ENCODE peak calls at places on chromosomes 13 and 19, in eight cellular contexts. R is hepatocyte, J is endodermal cell, C is left ventricle myocardium inferior, V is neural progenitor cell, F is A549, M is aorta, Q is tibial nerve. L is an unnamed sample.

GRCh38 chr13:42071667-42072419 is 23.4 kb downstream of the DGKH start:
- DNase-seq in F (peak; percentile 6), M (no peak), V (no peak), J (no peak), Q (no peak), R (no peak), C (no peak), L (no peak)

GRCh38 chr19:42293539-42293938 is 8.4 kb upstream of the PRR19 start:
- DNase-seq in Q (no peak), V (peak; percentile 29), C (no peak), F (no peak), M (peak; percentile 48), J (peak; percentile 71), R (no peak), L (no peak)

GRCh38 chr13:112708560-112709240 is 18.9 kb downstream of the ATP11A start:
- DNase-seq in R (no peak), Q (no peak), C (no peak), M (no peak), F (no peak), J (no peak), V (no peak), L (no peak)

GRCh38 chr13:48938308-48938943 is 37.3 kb upstream of the FNDC3A start:
- DNase-seq in M (no peak), C (no peak), F (no peak), J (no peak), R (no peak), Q (no peak), V (no peak), L (no peak)

GRCh38 chr13:28522871-28523270 is 27.9 kb upstream of the FLT1 start:
- DNase-seq in Q (no peak), R (no peak), V (no peak), M (no peak), F (no peak), C (no peak), J (no peak), L (no peak)

GRCh38 chr19:17243854-17244617 is 1.7 kb downstream of the NR2F6 start:
- DNase-seq in R (peak; percentile 73), C (peak; percentile 75), M (peak; percentile 78), F (peak; percentile 68), J (peak; percentile 85), Q (peak; percentile 59), V (peak; percentile 76), L (no peak)

GRCh38 chr19:13996928-13997636 is 9.0 kb downstream of the RFX1 start:
- DNase-seq in R (no peak), F (no peak), J (no peak), M (peak; percentile 33), Q (no peak), V (no peak), C (peak; percentile 8), L (no peak)

GRCh38 chr13:98976941-98977340 is 923 bp downstream of the DOCK9 start:
- DNase-seq in J (no peak), C (no peak), V (no peak), M (no peak), F (no peak), Q (no peak), R (no peak), L (no peak)

GRCh38 chr13:104327217-104327616 is 1261.0 kb upstream of the SLC10A2 start:
- DNase-seq in C (no peak), R (no peak), F (no peak), M (no peak), Q (no peak), J (no peak), V (no peak), L (no peak)

GRCh38 chr13:108226184-108226583 is 8.0 kb downstream of the ABHD13 start:
- DNase-seq in F (no peak), C (no peak), V (no peak), M (no peak), J (no peak), R (peak; percentile 17), Q (no peak), L (no peak)

GRCh38 chr13:90414691-90415596 is 932.5 kb upstream of the MIR17HG start:
- DNase-seq in C (no peak), J (peak; percentile 70), M (no peak), Q (no peak), V (no peak), F (peak; percentile 20), R (no peak), L (no peak)

GRCh38 chr19:38663957-38664502 is 16.6 kb downstream of the ACTN4 start:
- DNase-seq in J (no peak), F (no peak), R (no peak), C (peak; percentile 70), Q (peak; percentile 45), V (no peak), M (peak; percentile 82), L (no peak)

GRCh38 chr13:100173203-100173602 is 84.3 kb downstream of the PCCA start:
- DNase-seq in M (no peak), Q (no peak), F (no peak), V (no peak), C (no peak), R (no peak), J (no peak), L (no peak)

GRCh38 chr13:102799544-102800144 is 725 bp downstream of the BIVM start:
- DNase-seq in C (no peak), M (peak; percentile 60), J (peak; percentile 73), V (peak; percentile 46), Q (no peak), R (peak; percentile 43), F (peak; percentile 25), L (no peak)

GRCh38 chr13:99766641-99767045 is 204.9 kb downstream of the ZIC5 start:
- DNase-seq in J (peak; percentile 77), C (no peak), R (no peak), F (no peak), Q (no peak), M (no peak), V (peak; percentile 67), L (no peak)

GRCh38 chr13:30565658-30566057 is 52.1 kb upstream of the USPL1 start:
- DNase-seq in F (no peak), M (no peak), C (no peak), J (no peak), R (no peak), Q (no peak), V (no peak), L (no peak)

GRCh38 chr13:57877596-57877995 is 246.1 kb downstream of the PCDH17 start:
- DNase-seq in M (no peak), V (no peak), F (no peak), Q (no peak), J (no peak), C (no peak), R (no peak), L (no peak)

GRCh38 chr13:24670927-24671326 is 9.3 kb upstream of the ATP12A start:
- DNase-seq in M (no peak), R (peak; percentile 64), Q (no peak), J (peak; percentile 87), F (peak; percentile 60), C (no peak), V (peak; percentile 77), L (no peak)

GRCh38 chr13:105333416-105333815 is 1202.0 kb downstream of the EFNB2 start:
- DNase-seq in C (no peak), Q (no peak), R (no peak), M (no peak), J (no peak), F (no peak), V (no peak), L (no peak)

DNA sequence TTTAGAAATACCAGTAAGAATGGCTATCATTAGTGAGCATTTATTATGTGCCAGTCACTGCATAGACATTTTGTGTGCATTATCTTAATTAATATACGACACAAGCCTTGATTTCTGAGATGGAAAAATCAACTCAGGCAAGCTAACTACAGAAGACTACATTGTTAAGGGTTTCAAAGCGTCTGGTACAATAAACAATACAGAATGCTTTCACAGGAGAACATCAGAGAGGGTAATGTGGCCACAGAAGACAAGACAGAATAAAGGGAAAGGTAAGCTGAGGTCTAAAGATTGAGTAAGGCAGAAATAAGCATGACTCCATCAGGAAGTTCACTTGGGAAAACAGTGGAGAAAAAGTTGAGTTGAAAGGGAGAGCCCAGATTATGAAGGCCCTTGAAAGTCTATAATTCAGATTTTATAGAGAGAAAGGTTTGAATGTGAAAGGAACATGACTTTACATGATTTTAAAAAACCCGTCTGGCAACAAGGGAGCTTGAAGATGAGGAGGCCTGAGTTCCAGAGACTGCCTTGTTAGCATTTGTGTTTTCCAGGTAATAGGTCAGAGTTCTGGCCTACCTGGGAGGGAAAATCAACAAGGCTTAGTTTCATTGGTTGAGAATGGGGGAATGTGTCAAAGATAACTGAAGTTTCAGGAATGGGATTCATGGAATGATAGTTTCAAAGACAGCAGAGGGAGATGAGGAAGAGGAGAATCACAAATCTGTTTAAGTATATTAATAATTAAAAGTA is 1.8 kb upstream of the MBNL2 start:
- DNase-seq in Q (no peak), V (no peak), J (no peak), R (no peak), F (no peak), M (no peak), C (no peak), L (no peak)
- H3K27ac ChIP-seq in Q (peak overlapping the region; percentile 96), V (no peak overlapping the region), J (no peak overlapping the region), R (peak overlapping the region; percentile 71), F (no peak overlapping the region), M (no peak overlapping the region), C (no peak overlapping the region), L (no peak overlapping the region)

GRCh38 chr19:2540646-2541454 is 64.9 kb downstream of the GADD45B start:
- DNase-seq in M (peak; percentile 92), J (peak; percentile 99), Q (peak; percentile 73), C (peak; percentile 93), R (peak; percentile 96), V (peak; percentile 98), F (peak; percentile 97), L (peak; percentile 71)

GRCh38 chr19:2544576-2545415 is 68.9 kb downstream of the GADD45B start:
- DNase-seq in R (no peak), V (no peak), C (peak; percentile 14), M (peak; percentile 48), Q (no peak), F (no peak), J (no peak), L (no peak)

GRCh38 chr19:2543463-2544442 is 67.8 kb downstream of the GADD45B start:
- DNase-seq in C (peak; percentile 94), Q (peak; percentile 91), R (peak; percentile 98), V (peak; percentile 97), F (peak; percentile 93), J (peak; percentile 97), M (peak; percentile 97), L (peak; percentile 76)

GRCh38 chr19:2540251-2540645 is 64.3 kb downstream of the GADD45B start:
- DNase-seq in V (no peak), M (no peak), J (no peak), R (no peak), F (no peak), C (no peak), Q (no peak), L (no peak)

GRCh38 chr19:2542341-2543069 is 66.6 kb downstream of the GADD45B start:
- DNase-seq in V (no peak), F (peak; percentile 57), R (no peak), C (peak; percentile 20), M (peak; percentile 73), Q (no peak), J (peak; percentile 72), L (no peak)
- H3K27ac ChIP-seq in V (no peak overlapping the region), F (peak overlapping the region; percentile 100), R (peak overlapping the region; percentile 96), C (peak overlapping the region; percentile 96), M (peak overlapping the region; percentile 94), Q (peak overlapping the region; percentile 95), J (peak overlapping the region; percentile 64), L (peak overlapping the region; percentile 84)

GRCh38 chr13:85729296-85729695 is 69.9 kb downstream of the SLITRK6 start:
- DNase-seq in V (no peak), M (no peak), C (no peak), J (no peak), R (no peak), F (peak; percentile 4), Q (no peak), L (no peak)
- H3K27ac ChIP-seq in V (no peak overlapping the region), M (no peak overlapping the region), C (no peak overlapping the region), J (no peak overlapping the region), R (no peak overlapping the region), F (peak overlapping the region; percentile 3), Q (no peak overlapping the region), L (no peak overlapping the region)

GRCh38 chr19:44740351-44740824 is 8.1 kb upstream of the BCL3 start:
- DNase-seq in R (no peak), V (no peak), Q (no peak), C (no peak), M (no peak), F (peak; percentile 88), J (peak; percentile 63), L (no peak)
- H3K27ac ChIP-seq in R (peak overlapping the region; percentile 92), V (no peak overlapping the region), Q (peak overlapping the region; percentile 95), C (peak overlapping the region; percentile 98), M (no peak overlapping the region), F (peak overlapping the region; percentile 99), J (no peak overlapping the region), L (peak overlapping the region; percentile 98)

L was measured in epithelial cell of prostate.